ENCODE peak calls at places on chromosome 7, in six cellular contexts. N is Caco-2, M is heart left ventricle, S is cardiac muscle cell, J is ovary, D is pancreas. T is an unnamed sample.

GRCh38 chr7:110442386-110442837 is 648.5 kb upstream of the LRRN3 start:
- DNase-seq in N (peak; percentile 71), M (no peak), S (peak; percentile 89), J (no peak), D (no peak), T (peak; percentile 29)

GRCh38 chr7:149362696-149363095 is 98.2 kb downstream of the ZNF777 start:
- DNase-seq in N (no peak), M (no peak), S (no peak), J (no peak), D (no peak), T (no peak)

GRCh38 chr7:27238979-27239779 is 3.4 kb upstream of the EVX1 start:
- DNase-seq in N (no peak), M (no peak), S (peak; percentile 34), J (no peak), D (peak; percentile 63), T (no peak)

GRCh38 chr7:45889367-45890067 is 1.2 kb downstream of the IGFBP1 start:
- DNase-seq in N (no peak), M (no peak), S (no peak), J (no peak), D (no peak), T (no peak)

GRCh38 chr7:142838461-142839213 is 16.2 kb upstream of the EPHB6 start:
- DNase-seq in N (no peak), M (no peak), S (no peak), J (no peak), D (no peak), T (no peak)

GRCh38 chr7:131385039-131385605 is 57.4 kb downstream of the MKLN1 start:
- DNase-seq in N (no peak), M (no peak), S (no peak), J (no peak), D (no peak), T (no peak)

GRCh38 chr7:1555813-1556540 is at the start of gene TMEM184A:
- DNase-seq in N (peak; percentile 87), M (no peak), S (peak; percentile 64), J (no peak), D (peak; percentile 99), T (no peak)

GRCh38 chr7:101614939-101615302 is 14.2 kb downstream of the MYL10 start:
- DNase-seq in N (no peak), M (no peak), S (no peak), J (no peak), D (no peak), T (no peak)

GRCh38 chr7:24125765-24126164 is 158.2 kb upstream of the NPY start:
- DNase-seq in N (no peak), M (no peak), S (no peak), J (no peak), D (no peak), T (no peak)

DNA sequence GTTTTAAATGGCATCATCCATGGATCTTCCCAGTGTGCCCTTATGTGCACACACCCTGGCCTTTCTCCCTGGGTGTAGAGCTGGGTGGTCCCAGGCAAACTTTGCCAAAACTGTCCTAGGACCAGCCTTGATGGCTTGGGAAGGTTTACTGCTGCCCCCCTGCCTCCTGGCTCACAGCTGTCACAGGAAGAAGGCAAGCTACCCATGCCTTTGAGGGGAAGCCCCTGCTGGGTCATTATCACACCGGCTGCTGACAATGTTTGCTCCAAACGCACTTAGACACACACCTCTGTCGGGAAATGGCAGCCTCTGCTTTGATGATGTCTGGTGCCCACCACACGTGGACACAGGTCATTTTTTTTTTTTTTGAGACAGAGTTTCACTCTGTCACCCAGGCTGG is 25.2 kb upstream of the FIGNL1 start:
- DNase-seq in N (no peak), M (no peak), S (no peak), J (no peak), D (no peak), T (no peak)
- H3K4me3 ChIP-seq in N (no peak overlapping the region), M (no peak overlapping the region), S (no peak overlapping the region), J (no peak overlapping the region), D (no peak overlapping the region), T (no peak overlapping the region)

DNA sequence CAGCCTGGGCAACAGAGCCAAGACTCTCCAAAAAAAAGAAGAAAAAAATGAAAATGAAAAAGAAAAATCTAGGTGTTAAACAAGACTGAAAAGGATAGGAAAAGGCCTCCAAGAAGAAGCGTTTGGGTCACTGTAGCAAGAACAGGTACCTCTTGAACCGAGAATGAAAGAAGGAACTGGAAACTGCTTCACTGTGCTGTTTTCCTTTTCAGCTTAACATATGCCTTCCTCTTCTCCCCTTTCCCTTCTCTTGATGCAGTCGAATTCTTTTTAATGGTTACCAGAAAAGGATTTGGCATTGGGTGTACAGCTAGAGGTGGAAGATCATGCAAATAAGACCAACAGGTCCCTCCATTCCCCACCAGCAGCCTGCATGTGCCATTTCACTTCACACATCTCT is 28.1 kb downstream of the LRRC4 start:
- DNase-seq in N (no peak), M (no peak), S (no peak), J (no peak), D (no peak), T (no peak)
- H3K4me1 ChIP-seq in N (peaks cover 20% of the 10 kb centered on the region), M (peaks cover 59% of the 10 kb centered on the region), S (peaks cover 54% of the 10 kb centered on the region), J (peaks cover 15% of the 10 kb centered on the region), D (peaks cover 8% of the 10 kb centered on the region), T (peaks cover 14% of the 10 kb centered on the region)

GRCh38 chr7:97014145-97014544 is 8.8 kb downstream of the DLX6 start:
- DNase-seq in N (no peak), M (no peak), S (no peak), J (no peak), D (no peak), T (no peak)

GRCh38 chr7:97013555-97013954 is 8.2 kb downstream of the DLX6 start:
- DNase-seq in N (no peak), M (no peak), S (no peak), J (no peak), D (no peak), T (no peak)

GRCh38 chr7:97015787-97016391 is 8.7 kb downstream of the DLX5 start:
- DNase-seq in N (no peak), M (no peak), S (no peak), J (no peak), D (no peak), T (no peak)

GRCh38 chr7:97016392-97017196 is 8.0 kb downstream of the DLX5 start:
- DNase-seq in N (peak; percentile 53), M (no peak), S (no peak), J (no peak), D (no peak), T (no peak)

GRCh38 chr7:97015279-97015678 is 9.4 kb downstream of the DLX5 start:
- DNase-seq in N (no peak), M (no peak), S (no peak), J (no peak), D (no peak), T (no peak)
- H3K4me3 ChIP-seq in N (no peak overlapping the region), M (no peak overlapping the region), S (no peak overlapping the region), J (no peak overlapping the region), D (no peak overlapping the region), T (no peak overlapping the region)

GRCh38 chr7:70014472-70015232 is 416.4 kb downstream of the AUTS2 start:
- DNase-seq in N (no peak), M (no peak), S (no peak), J (no peak), D (no peak), T (no peak)
- H3K4me1 ChIP-seq in N (peaks cover 4% of the 10 kb centered on the region), M (peaks cover 25% of the 10 kb centered on the region), S (peaks cover 59% of the 10 kb centered on the region), J (peaks cover 9% of the 10 kb centered on the region), D (no peaks in the 10 kb centered on the region), T (no peaks in the 10 kb centered on the region)

GRCh38 chr7:81688622-81689411 is 81.0 kb downstream of the HGF start:
- DNase-seq in N (no peak), M (no peak), S (peak; percentile 60), J (no peak), D (no peak), T (no peak)

GRCh38 chr7:81682873-81683272 is 87.0 kb downstream of the HGF start:
- DNase-seq in N (no peak), M (no peak), S (peak; percentile 85), J (no peak), D (no peak), T (no peak)

GRCh38 chr7:81685263-81685868 is 84.5 kb downstream of the HGF start:
- DNase-seq in N (no peak), M (no peak), S (no peak), J (no peak), D (no peak), T (no peak)

GRCh38 chr7:81687062-81687461 is 82.8 kb downstream of the HGF start:
- DNase-seq in N (no peak), M (no peak), S (no peak), J (no peak), D (no peak), T (no peak)

GRCh38 chr7:81684513-81685262 is 85.2 kb downstream of the HGF start:
- DNase-seq in N (peak; percentile 8), M (peak; percentile 96), S (peak; percentile 60), J (peak; percentile 67), D (peak; percentile 43), T (peak; percentile 89)
- H3K4me3 ChIP-seq in N (no peak overlapping the region), M (no peak overlapping the region), S (no peak overlapping the region), J (no peak overlapping the region), D (no peak overlapping the region), T (no peak overlapping the region)

GRCh38 chr7:151012031-151012692 is 12.1 kb downstream of the ATG9B start:
- DNase-seq in N (no peak), M (no peak), S (no peak), J (no peak), D (peak; percentile 36), T (no peak)

GRCh38 chr7:151014950-151015349 is 9.3 kb downstream of the ATG9B start:
- DNase-seq in N (no peak), M (no peak), S (no peak), J (no peak), D (no peak), T (no peak)

GRCh38 chr7:151013356-151013727 is 11.0 kb downstream of the ATG9B start:
- DNase-seq in N (no peak), M (no peak), S (no peak), J (no peak), D (peak; percentile 62), T (no peak)

GRCh38 chr7:151012921-151013347 is 11.4 kb downstream of the ATG9B start:
- DNase-seq in N (peak; percentile 57), M (no peak), S (peak; percentile 71), J (no peak), D (peak; percentile 44), T (no peak)

DNA sequence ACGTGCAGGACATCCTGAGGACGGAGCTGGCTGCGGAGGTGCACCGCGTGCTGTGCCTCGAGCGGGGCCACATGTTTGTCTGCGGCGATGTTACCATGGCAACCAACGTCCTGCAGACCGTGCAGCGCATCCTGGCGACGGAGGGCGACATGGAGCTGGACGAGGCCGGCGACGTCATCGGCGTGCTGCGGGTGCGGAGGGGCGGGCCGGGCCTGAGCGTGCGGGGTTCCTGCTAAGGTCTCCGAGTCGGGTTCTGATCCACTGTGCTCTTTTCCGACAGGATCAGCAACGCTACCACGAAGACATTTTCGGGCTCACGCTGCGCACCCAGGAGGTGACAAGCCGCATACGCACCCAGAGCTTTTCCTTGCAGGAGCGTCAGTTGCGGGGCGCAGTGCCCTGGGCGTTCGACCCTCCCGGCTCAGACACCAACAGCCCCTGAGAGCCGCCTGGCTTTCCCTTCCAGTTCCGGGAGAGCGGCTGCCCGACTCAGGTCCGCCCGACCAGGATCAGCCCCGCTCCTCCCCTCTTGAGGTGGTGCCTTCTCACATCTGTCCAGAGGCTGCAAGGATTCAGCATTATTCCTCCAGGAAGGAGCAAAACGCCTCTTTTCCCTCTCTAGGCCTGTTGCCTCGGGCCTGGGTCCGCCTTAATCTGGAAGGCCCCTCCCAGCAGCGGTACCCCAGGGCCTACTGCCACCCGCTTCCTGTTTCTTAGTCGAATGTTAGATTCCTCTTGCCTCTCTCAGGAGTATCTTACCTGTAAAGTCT is 10.4 kb downstream of the ATG9B start:
- DNase-seq in N (no peak), M (peak; percentile 67), S (peak; percentile 59), J (no peak), D (peak; percentile 85), T (peak; percentile 77)
- H3K4me1 ChIP-seq in N (peaks cover 31% of the 10 kb centered on the region), M (peaks cover 40% of the 10 kb centered on the region), S (peaks cover 30% of the 10 kb centered on the region), J (peaks cover 6% of the 10 kb centered on the region), D (no peaks in the 10 kb centered on the region), T (peaks cover 6% of the 10 kb centered on the region)

T was measured in right cardiac atrium.